ENCODE peak calls at places on chromosomes 1 and 21, in seven cellular contexts. Q, A, R, J, K, U and C are unnamed samples.

GRCh38 chr1:94327001-94327685 is 89.8 kb upstream of the ARHGAP29 start:
- DNase-seq in K (peak), A (no peak), U (no peak), J (no peak), Q (no peak), R (peak), C (no peak)

GRCh38 chr1:59692591-59692990 is 122.2 kb upstream of the HOOK1 start:
- DNase-seq in R (peak), K (no peak), Q (no peak), U (no peak), J (no peak), A (peak), C (no peak)

GRCh38 chr1:205306929-205307566 is 14.5 kb downstream of the NUAK2 start:
- DNase-seq in J (no peak), K (no peak), A (no peak), R (no peak), Q (no peak), U (no peak), C (no peak)

GRCh38 chr1:16153999-16154673 is 1.7 kb downstream of the EPHA2 start:
- DNase-seq in U (no peak), K (peak), A (no peak), R (no peak), J (no peak), Q (no peak), C (no peak)

GRCh38 chr1:177650947-177651346 is 318.9 kb downstream of the SEC16B start:
- DNase-seq in Q (no peak), J (no peak), A (no peak), R (no peak), K (no peak), U (no peak), C (no peak)

GRCh38 chr1:220748091-220748934 is at the start of gene MTARC2:
- DNase-seq in K (peak), A (peak), R (peak), Q (peak), U (no peak), J (peak), C (no peak)

GRCh38 chr1:46166521-46167462 is 8.1 kb upstream of the TSPAN1 start:
- DNase-seq in Q (no peak), J (no peak), R (no peak), A (no peak), U (peak), K (peak), C (no peak)

GRCh38 chr1:29966526-29967045 is 730.3 kb downstream of the PTPRU start:
- DNase-seq in A (no peak), Q (no peak), U (no peak), J (no peak), K (no peak), R (no peak), C (no peak)

GRCh38 chr1:62210960-62211359 is 16.3 kb downstream of the L1TD1 start:
- DNase-seq in U (no peak), A (no peak), R (no peak), K (no peak), J (no peak), Q (no peak), C (no peak)

GRCh38 chr1:33382651-33383415 is 48.1 kb downstream of the PHC2 start:
- DNase-seq in Q (no peak), J (peak), R (peak), U (no peak), A (no peak), K (no peak), C (no peak)

GRCh38 chr1:11790880-11791715 is 14.7 kb downstream of the MTHFR start:
- DNase-seq in K (peak), R (peak), U (no peak), Q (peak), A (no peak), J (peak), C (no peak)

GRCh38 chr1:167756760-167757405 is 35.1 kb downstream of the MPZL1 start:
- DNase-seq in U (no peak), K (no peak), A (no peak), R (peak), J (no peak), Q (no peak), C (no peak)

GRCh38 chr1:225425211-225425786 is 2.5 kb downstream of the LBR start:
- DNase-seq in U (no peak), J (no peak), K (no peak), Q (no peak), A (no peak), R (peak), C (no peak)

GRCh38 chr1:15352122-15352957 is 57.3 kb upstream of the EFHD2 start:
- DNase-seq in A (peak), Q (no peak), J (no peak), R (peak), U (no peak), K (no peak), C (no peak)

GRCh38 chr21:33840771-33841170 is 74.8 kb downstream of the ATP5PO start:
- DNase-seq in K (no peak), R (no peak), Q (no peak), J (no peak), A (no peak), U (no peak), C (no peak)

GRCh38 chr21:36806103-36806502 is 107.2 kb downstream of the SIM2 start:
- DNase-seq in Q (no peak), A (no peak), U (no peak), J (no peak), R (peak), K (no peak), C (no peak)

GRCh38 chr1:13224480-13225060 is 1.4 kb downstream of the PRAMEF18 start:
- DNase-seq in Q (no peak), K (no peak), R (no peak), A (no peak), J (no peak), U (no peak), C (no peak)

GRCh38 chr1:175154595-175155472 is 37.7 kb downstream of the KIAA0040 start:
- DNase-seq in Q (no peak), U (peak), R (peak), A (no peak), K (peak), J (peak), C (peak)

GRCh38 chr1:26912147-26912490 is 1.7 kb downstream of the NR0B2 start:
- DNase-seq in R (no peak), Q (no peak), A (no peak), U (no peak), J (no peak), K (no peak), C (no peak)

GRCh38 chr1:38228718-38229117 is 182.1 kb upstream of the POU3F1 start:
- DNase-seq in K (no peak), Q (no peak), J (no peak), R (no peak), U (no peak), A (no peak), C (no peak)

GRCh38 chr21:37348664-37349063 is 17.9 kb upstream of the DYRK1A start:
- DNase-seq in U (no peak), K (peak), R (no peak), A (no peak), Q (no peak), J (no peak), C (no peak)

GRCh38 chr1:204524986-204525385 is 8.8 kb downstream of the MDM4 start:
- DNase-seq in Q (no peak), R (no peak), K (no peak), J (no peak), U (no peak), A (no peak), C (no peak)

GRCh38 chr1:176066709-176067108 is 140.4 kb downstream of the COP1 start:
- DNase-seq in J (no peak), R (no peak), Q (no peak), A (no peak), K (no peak), U (no peak), C (no peak)

GRCh38 chr1:237232501-237232900 is 190.5 kb downstream of the RYR2 start:
- DNase-seq in U (no peak), Q (no peak), J (no peak), A (no peak), R (no peak), K (no peak), C (no peak)

GRCh38 chr1:87136607-87137341 is 191.9 kb upstream of the LMO4 start:
- DNase-seq in U (no peak), A (no peak), Q (no peak), K (no peak), R (no peak), J (no peak), C (no peak)

GRCh38 chr21:45382698-45383000 is 22.3 kb upstream of the COL18A1 start:
- DNase-seq in R (no peak), Q (no peak), K (no peak), J (no peak), A (no peak), U (no peak), C (no peak)

GRCh38 chr1:84319662-84320061 is 18.2 kb downstream of the SAMD13 start:
- DNase-seq in U (no peak), K (no peak), J (no peak), Q (no peak), R (no peak), A (no peak), C (no peak)

GRCh38 chr1:229230893-229231753 is 39.8 kb upstream of the RAB4A start:
- DNase-seq in A (no peak), Q (no peak), J (no peak), R (peak), U (no peak), K (peak), C (no peak)

GRCh38 chr21:27734146-27734545 is 767.3 kb upstream of the ADAMTS5 start:
- DNase-seq in R (peak), A (no peak), U (no peak), J (no peak), Q (no peak), K (no peak), C (no peak)

GRCh38 chr21:35113064-35113463 is 64.0 kb upstream of the RUNX1 start:
- DNase-seq in K (no peak), U (no peak), R (peak), J (no peak), Q (no peak), A (peak), C (no peak)

GRCh38 chr1:85576642-85577420 is 3.7 kb upstream of the CCN1 start:
- DNase-seq in R (peak), A (peak), Q (peak), U (peak), J (peak), K (peak), C (no peak)

GRCh38 chr1:42305639-42306038 is 29.4 kb downstream of the FOXJ3 start:
- DNase-seq in K (no peak), R (peak), A (no peak), J (no peak), U (no peak), Q (no peak), C (no peak)

GRCh38 chr1:6753320-6754140 is 31.7 kb upstream of the CAMTA1 start:
- DNase-seq in A (no peak), Q (no peak), R (peak), U (no peak), J (no peak), K (no peak), C (no peak)

GRCh38 chr1:43072314-43072713 is 99.8 kb downstream of the EBNA1BP2 start:
- DNase-seq in U (no peak), A (no peak), R (no peak), J (no peak), Q (no peak), K (no peak), C (no peak)

GRCh38 chr1:76240321-76240720 is 165.8 kb downstream of the ST6GALNAC3 start:
- DNase-seq in J (no peak), R (no peak), K (no peak), Q (no peak), U (no peak), A (no peak), C (no peak)